ENCODE peak calls at places on chromosomes 11 and 22, in four cellular contexts. Q is K562, O is HepG2, D is WTC11. K is an unnamed sample.

GRCh38 chr22:50250555-50251471 is at the start of gene HDAC10:
- DNase-seq in Q (peak), O (peak), D (peak), K (peak)

GRCh38 chr11:70575396-70576060 is 177.2 kb downstream of the CTTN start:
- DNase-seq in Q (no peak), O (peak), D (no peak), K (no peak)

GRCh38 chr11:128342511-128343133 is 244.7 kb downstream of the ETS1 start:
- DNase-seq in Q (no peak), O (peak), D (no peak), K (peak)

GRCh38 chr11:46521947-46522681 is 71.7 kb downstream of the AMBRA1 start:
- DNase-seq in Q (no peak), O (no peak), D (no peak), K (no peak)

GRCh38 chr11:25200925-25201324 is 704.1 kb downstream of the LUZP2 start:
- DNase-seq in Q (no peak), O (no peak), D (no peak), K (no peak)

GRCh38 chr11:21727102-21727501 is 465.8 kb upstream of the ANO5 start:
- DNase-seq in Q (no peak), O (no peak), D (no peak), K (no peak)

GRCh38 chr11:94002226-94002625 is 18.9 kb upstream of the HEPHL1 start:
- DNase-seq in Q (no peak), O (no peak), D (no peak), K (no peak)

GRCh38 chr11:27012254-27012921 is 18.5 kb downstream of the FIBIN start:
- DNase-seq in Q (no peak), O (no peak), D (no peak), K (no peak)

GRCh38 chr11:17244046-17244445 is 32.5 kb upstream of the NUCB2 start:
- DNase-seq in Q (no peak), O (no peak), D (no peak), K (peak)

DNA sequence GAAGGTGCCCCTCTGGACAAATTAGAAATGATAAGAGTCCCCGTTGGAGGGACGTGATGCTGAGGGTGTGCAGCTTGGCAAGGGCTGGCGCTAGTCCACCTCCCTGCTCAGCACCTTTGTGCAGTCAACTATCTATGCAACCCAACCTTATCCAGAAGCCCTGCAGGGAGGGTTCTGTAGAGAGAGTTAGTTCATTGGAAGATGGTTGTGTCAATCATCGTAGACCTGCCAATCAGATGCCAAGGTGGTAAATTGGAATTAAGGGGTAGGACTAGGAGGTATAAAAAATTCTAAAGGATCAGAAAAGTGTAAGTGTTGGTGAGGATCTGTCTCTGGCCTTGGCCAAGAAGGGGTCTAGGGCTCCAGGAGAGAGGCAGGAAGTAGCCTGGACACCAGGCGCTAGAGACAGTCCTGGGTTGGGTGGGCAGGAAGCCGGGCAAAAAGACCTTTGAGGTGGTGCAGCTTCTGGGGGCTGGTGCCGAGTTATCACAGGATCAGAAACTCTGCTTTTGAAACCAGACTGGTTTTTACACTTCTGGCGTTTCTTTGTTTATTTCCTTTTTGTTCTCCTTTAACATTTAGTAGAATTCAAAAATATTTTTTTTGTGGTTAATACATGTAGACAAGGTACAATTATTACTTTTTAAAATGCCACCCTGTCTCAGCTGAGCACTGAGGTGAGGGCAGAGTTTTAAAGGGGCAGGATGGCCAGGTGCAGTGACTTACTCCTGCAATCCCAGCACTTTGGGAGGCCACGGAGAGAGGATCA is 1.6 kb downstream of the C1QTNF6 start:
- DNase-seq in Q (peak), O (peak), D (no peak), K (peak)
- TF ChIP-seq CBFB in Q (no peak), O (no peak), D (no peak), K (no peak)

GRCh38 chr11:126843096-126843495 is 157.5 kb downstream of the KIRREL3 start:
- DNase-seq in Q (no peak), O (no peak), D (no peak), K (no peak)

GRCh38 chr11:126839496-126839895 is 161.1 kb downstream of the KIRREL3 start:
- DNase-seq in Q (peak), O (no peak), D (no peak), K (no peak)

GRCh38 chr11:126840975-126841374 is 159.6 kb downstream of the KIRREL3 start:
- DNase-seq in Q (no peak), O (no peak), D (no peak), K (no peak)

GRCh38 chr11:126840201-126840886 is 160.2 kb downstream of the KIRREL3 start:
- DNase-seq in Q (no peak), O (no peak), D (no peak), K (no peak)

GRCh38 chr11:126842038-126842437 is 158.5 kb downstream of the KIRREL3 start:
- DNase-seq in Q (no peak), O (no peak), D (no peak), K (no peak)
- TF ChIP-seq CBFB in Q (no peak), O (no peak), D (no peak), K (no peak)

DNA sequence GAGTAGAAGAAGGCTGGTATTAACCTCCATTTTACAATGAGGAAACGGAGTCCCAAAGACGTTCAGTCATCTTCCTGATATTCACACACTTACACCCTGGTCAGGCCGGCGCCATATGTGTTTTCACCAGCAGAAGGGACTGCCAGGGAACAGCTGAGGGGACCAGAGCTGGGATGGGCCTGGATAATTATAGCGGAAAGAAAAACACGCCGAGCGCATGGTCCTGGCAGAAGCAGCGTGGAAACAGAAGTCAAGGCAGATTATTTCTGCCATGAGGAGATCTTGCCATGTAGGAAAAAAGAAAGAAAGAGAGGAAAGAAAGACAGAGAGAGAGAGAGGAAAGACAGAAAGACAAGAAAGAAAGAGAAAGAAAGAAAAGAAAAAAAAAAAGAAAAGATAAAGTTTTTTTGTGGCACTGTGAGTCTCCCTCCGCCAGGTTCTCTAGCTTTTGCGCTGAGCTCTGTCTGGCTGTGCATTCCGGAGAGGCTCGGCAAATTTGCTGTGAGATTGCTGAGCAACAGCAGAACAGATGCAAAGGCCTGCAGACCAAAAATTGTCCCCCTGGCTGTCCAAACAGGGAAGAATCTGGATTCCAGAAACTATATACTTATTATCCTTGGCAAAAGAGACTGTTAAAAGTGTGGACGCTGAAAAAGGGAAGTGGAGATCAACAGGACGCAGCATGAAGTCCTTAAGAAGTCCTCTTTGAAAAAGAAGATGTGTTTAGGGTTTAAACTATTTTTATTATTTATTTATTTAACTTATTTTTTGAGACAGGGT is 1.3 kb upstream of the UCP2 start:
- DNase-seq in Q (no peak), O (no peak), D (no peak), K (no peak)
- TF ChIP-seq CBFB in Q (peak), O (no peak), D (no peak), K (no peak)

GRCh38 chr11:73234403-73235181 is 16.5 kb downstream of the P2RY2 start:
- DNase-seq in Q (no peak), O (no peak), D (no peak), K (no peak)
- TF ChIP-seq CBFB in Q (no peak), O (no peak), D (no peak), K (no peak)

GRCh38 chr11:11252403-11252802 is 100.6 kb downstream of the CSNK2A3 start:
- DNase-seq in Q (no peak), O (no peak), D (no peak), K (no peak)
- TF ChIP-seq CBFB in Q (no peak), O (no peak), D (no peak), K (no peak)

GRCh38 chr22:49137216-49137840 is 690.3 kb downstream of the BRD1 start:
- DNase-seq in Q (no peak), O (no peak), D (no peak), K (no peak)
- TF ChIP-seq CBFB in Q (no peak), O (no peak), D (no peak), K (no peak)

GRCh38 chr22:20225693-20225966 is 42.5 kb downstream of the RTN4R start:
- DNase-seq in Q (no peak), O (no peak), D (no peak), K (no peak)

GRCh38 chr22:20226077-20226716 is 41.9 kb downstream of the RTN4R start:
- DNase-seq in Q (no peak), O (no peak), D (peak), K (no peak)

GRCh38 chr22:20228055-20228938 is 39.8 kb downstream of the RTN4R start:
- DNase-seq in Q (no peak), O (no peak), D (no peak), K (no peak)

GRCh38 chr22:20227363-20227762 is 40.8 kb downstream of the RTN4R start:
- DNase-seq in Q (no peak), O (no peak), D (no peak), K (no peak)

DNA sequence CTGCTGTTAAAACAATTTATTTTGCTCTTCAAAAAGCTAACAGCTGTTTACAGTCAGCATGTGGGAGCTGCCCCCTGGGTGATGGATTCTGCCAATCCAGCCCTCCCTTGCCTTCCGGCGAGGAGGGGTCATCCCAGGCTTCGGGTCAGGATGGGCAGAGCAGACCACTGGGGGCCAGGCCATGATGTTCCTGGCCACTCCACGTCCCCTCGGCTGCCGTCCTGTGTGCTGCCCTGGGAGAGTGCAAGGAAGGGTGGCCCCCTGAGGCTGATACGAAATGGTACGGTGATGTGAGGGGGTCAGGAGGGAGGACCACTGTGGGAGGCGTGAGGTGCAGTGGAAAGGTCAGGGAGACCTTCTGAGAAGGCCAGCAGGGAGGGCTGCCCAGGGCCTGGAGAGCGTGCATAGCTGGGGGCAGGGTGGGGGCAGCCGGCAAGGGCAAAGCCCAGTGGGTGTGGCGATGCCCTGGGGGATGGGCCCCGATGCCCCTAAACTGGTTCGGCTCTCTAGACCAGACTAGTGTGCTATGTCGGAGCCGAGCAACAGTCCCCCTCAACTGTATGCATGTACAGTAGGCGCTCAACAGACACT is 41.3 kb downstream of the RTN4R start:
- DNase-seq in Q (no peak), O (no peak), D (no peak), K (no peak)
- TF ChIP-seq CBFB in Q (no peak), O (no peak), D (no peak), K (no peak)

GRCh38 chr11:34252651-34253050 is 105.2 kb downstream of the ABTB2 start:
- DNase-seq in Q (no peak), O (no peak), D (no peak), K (no peak)

GRCh38 chr11:34251640-34251980 is 106.2 kb downstream of the ABTB2 start:
- DNase-seq in Q (no peak), O (no peak), D (no peak), K (no peak)

GRCh38 chr11:34252015-34252414 is 105.8 kb downstream of the ABTB2 start:
- DNase-seq in Q (no peak), O (no peak), D (no peak), K (no peak)

GRCh38 chr11:34250732-34251639 is 106.8 kb downstream of the ABTB2 start:
- DNase-seq in Q (peak), O (no peak), D (peak), K (no peak)

GRCh38 chr11:34249439-34250073 is 108.3 kb downstream of the ABTB2 start:
- DNase-seq in Q (no peak), O (peak), D (no peak), K (no peak)
- TF ChIP-seq CBFB in Q (no peak), O (no peak), D (no peak), K (no peak)

GRCh38 chr11:110019659-110020058 is 73.5 kb upstream of the ZC3H12C start:
- DNase-seq in Q (no peak), O (no peak), D (no peak), K (no peak)

GRCh38 chr11:110023711-110024110 is 69.5 kb upstream of the ZC3H12C start:
- DNase-seq in Q (no peak), O (no peak), D (no peak), K (no peak)

GRCh38 chr11:110026823-110027626 is 66.2 kb upstream of the ZC3H12C start:
- DNase-seq in Q (no peak), O (no peak), D (no peak), K (peak)

GRCh38 chr11:110027627-110028371 is 65.4 kb upstream of the ZC3H12C start:
- DNase-seq in Q (no peak), O (no peak), D (no peak), K (peak)

GRCh38 chr11:110022548-110022947 is 70.6 kb upstream of the ZC3H12C start:
- DNase-seq in Q (no peak), O (no peak), D (no peak), K (peak)
- TF ChIP-seq CBFB in Q (no peak), O (no peak), D (no peak), K (no peak)

K was measured in GM12878.